ENCODE peak calls at places on chromosome 13, in five cellular contexts. I is left ventricle myocardium inferior, D is hepatocyte, J is HL-60, R is tibial nerve. O is an unnamed sample.

GRCh38 chr13:74135306-74136088 is 1.3 kb upstream of the KLF12 start:
- DNase-seq in I (peak), D (peak), J (no peak), R (peak), O (peak)

GRCh38 chr13:75635621-75636338 is at the start of gene LMO7:
- DNase-seq in I (peak), D (peak), J (no peak), R (peak), O (peak)

GRCh38 chr13:36919833-36920611 is at the start of gene SMAD9:
- DNase-seq in I (peak), D (peak), J (peak), R (peak), O (peak)

GRCh38 chr13:43611631-43612416 is 174.9 kb downstream of the ENOX1 start:
- DNase-seq in I (no peak), D (no peak), J (no peak), R (no peak), O (no peak)

GRCh38 chr13:65638572-65639168 is 1591.5 kb downstream of the PCDH9 start:
- DNase-seq in I (no peak), D (peak), J (peak), R (peak), O (no peak)

GRCh38 chr13:58953638-58954037 is 1210.1 kb downstream of the DIAPH3 start:
- DNase-seq in I (no peak), D (no peak), J (no peak), R (no peak), O (no peak)

GRCh38 chr13:105266615-105267014 is 1268.8 kb downstream of the EFNB2 start:
- DNase-seq in I (no peak), D (no peak), J (no peak), R (no peak), O (no peak)

GRCh38 chr13:44274838-44275237 is 98.8 kb upstream of the SERP2 start:
- DNase-seq in I (no peak), D (peak), J (no peak), R (no peak), O (no peak)

GRCh38 chr13:33262069-33262487 is 23.5 kb downstream of the STARD13 start:
- DNase-seq in I (no peak), D (peak), J (no peak), R (no peak), O (no peak)

GRCh38 chr13:105990256-105990958 is 545.1 kb downstream of the EFNB2 start:
- DNase-seq in I (no peak), D (no peak), J (no peak), R (no peak), O (no peak)

GRCh38 chr13:97279913-97280312 is 57.8 kb downstream of the MBNL2 start:
- DNase-seq in I (no peak), D (no peak), J (no peak), R (no peak), O (no peak)

GRCh38 chr13:30148171-30148754 is 159.1 kb downstream of the KATNAL1 start:
- DNase-seq in I (no peak), D (no peak), J (no peak), R (no peak), O (no peak)

GRCh38 chr13:75226755-75227435 is 255.1 kb downstream of the TBC1D4 start:
- DNase-seq in I (no peak), D (no peak), J (peak), R (no peak), O (no peak)

GRCh38 chr13:113454936-113455335 is 1.6 kb upstream of the ADPRHL1 start:
- DNase-seq in I (no peak), D (no peak), J (no peak), R (no peak), O (no peak)

GRCh38 chr13:113998781-113999617 is 25.1 kb upstream of the C13orf46 start:
- DNase-seq in I (no peak), D (no peak), J (no peak), R (no peak), O (peak)

GRCh38 chr13:27137759-27138158 is 33.9 kb downstream of the USP12 start:
- DNase-seq in I (peak), D (no peak), J (no peak), R (no peak), O (no peak)

GRCh38 chr13:24293761-24294160 is 15.6 kb upstream of the C1QTNF9 start:
- DNase-seq in I (no peak), D (no peak), J (no peak), R (no peak), O (no peak)

GRCh38 chr13:33004454-33004853 is 11.8 kb upstream of the KL start:
- DNase-seq in I (peak), D (no peak), J (peak), R (no peak), O (no peak)

GRCh38 chr13:34578471-34578870 is 363.6 kb upstream of the NBEA start:
- DNase-seq in I (no peak), D (no peak), J (no peak), R (no peak), O (no peak)

GRCh38 chr13:32427852-32428580 is at the start of gene N4BP2L1:
- DNase-seq in I (peak), D (peak), J (peak), R (peak), O (peak)

O was measured in Right ventricle myocardium inferior.